ENCODE peak calls at places on chromosomes 6 and 20, in ten cellular contexts. One of them, this sample, is unnamed.
A peak's percentile ranks its signal among the peaks of the same experiment; 100 is the strongest.

GRCh38 chr6:98416027-98416426 is 418.3 kb upstream of the POU3F2 start:
- DNase-seq in IMR-90: no peak
- DNase-seq in neural progenitor cell: no peak
- DNase-seq in uterus: no peak
- DNase-seq in cardiac fibroblast: no peak
- DNase-seq in fibroblast of pulmonary artery: no peak
- DNase-seq in pancreas: no peak
- DNase-seq in fibroblast of mammary gland: no peak
- DNase-seq in fibroblast of villous mesenchyme: no peak
- DNase-seq in GM12865: no peak
- DNase-seq in this sample: no peak

GRCh38 chr20:25338112-25339023 is 52.3 kb downstream of the ABHD12 start:
- DNase-seq in IMR-90: no peak
- DNase-seq in neural progenitor cell: no peak
- DNase-seq in uterus: no peak
- DNase-seq in cardiac fibroblast: no peak
- DNase-seq in fibroblast of pulmonary artery: no peak
- DNase-seq in pancreas: peak; percentile 59
- DNase-seq in fibroblast of mammary gland: no peak
- DNase-seq in fibroblast of villous mesenchyme: peak; percentile 34
- DNase-seq in GM12865: no peak
- DNase-seq in this sample: no peak

GRCh38 chr6:125952764-125953501 is 3.6 kb upstream of the HINT3 start:
- DNase-seq in IMR-90: peak; percentile 53
- DNase-seq in neural progenitor cell: peak; percentile 78
- DNase-seq in uterus: no peak
- DNase-seq in cardiac fibroblast: peak; percentile 37
- DNase-seq in fibroblast of pulmonary artery: peak; percentile 48
- DNase-seq in pancreas: peak; percentile 21
- DNase-seq in fibroblast of mammary gland: peak; percentile 42
- DNase-seq in fibroblast of villous mesenchyme: peak; percentile 40
- DNase-seq in GM12865: peak; percentile 65
- DNase-seq in this sample: peak; percentile 14

GRCh38 chr6:148501178-148501590 is 158.5 kb downstream of the SASH1 start:
- DNase-seq in IMR-90: peak; percentile 80
- DNase-seq in neural progenitor cell: no peak
- DNase-seq in uterus: peak; percentile 70
- DNase-seq in cardiac fibroblast: peak; percentile 97
- DNase-seq in fibroblast of pulmonary artery: peak; percentile 95
- DNase-seq in pancreas: no peak
- DNase-seq in fibroblast of mammary gland: peak; percentile 100
- DNase-seq in fibroblast of villous mesenchyme: peak; percentile 97
- DNase-seq in GM12865: no peak
- DNase-seq in this sample: peak; percentile 92

GRCh38 chr6:99013145-99013544 is 65.4 kb upstream of the FBXL4 start:
- DNase-seq in IMR-90: peak; percentile 97
- DNase-seq in neural progenitor cell: no peak
- DNase-seq in uterus: no peak
- DNase-seq in cardiac fibroblast: peak; percentile 24
- DNase-seq in fibroblast of pulmonary artery: peak; percentile 53
- DNase-seq in pancreas: no peak
- DNase-seq in fibroblast of mammary gland: peak; percentile 93
- DNase-seq in fibroblast of villous mesenchyme: peak; percentile 57
- DNase-seq in GM12865: no peak
- DNase-seq in this sample: peak; percentile 81

GRCh38 chr6:128421788-128422187 is 98.6 kb downstream of the PTPRK start:
- DNase-seq in IMR-90: no peak
- DNase-seq in neural progenitor cell: no peak
- DNase-seq in uterus: no peak
- DNase-seq in cardiac fibroblast: no peak
- DNase-seq in fibroblast of pulmonary artery: no peak
- DNase-seq in pancreas: no peak
- DNase-seq in fibroblast of mammary gland: no peak
- DNase-seq in fibroblast of villous mesenchyme: no peak
- DNase-seq in GM12865: no peak
- DNase-seq in this sample: no peak

GRCh38 chr20:64242797-64243475 is 12.6 kb upstream of the PCMTD2 start:
- DNase-seq in IMR-90: no peak
- DNase-seq in neural progenitor cell: no peak
- DNase-seq in uterus: no peak
- DNase-seq in cardiac fibroblast: no peak
- DNase-seq in fibroblast of pulmonary artery: no peak
- DNase-seq in pancreas: no peak
- DNase-seq in fibroblast of mammary gland: no peak
- DNase-seq in fibroblast of villous mesenchyme: no peak
- DNase-seq in GM12865: no peak
- DNase-seq in this sample: no peak

GRCh38 chr6:8017276-8017701 is 46.9 kb downstream of the BLOC1S5 start:
- DNase-seq in IMR-90: no peak
- DNase-seq in neural progenitor cell: no peak
- DNase-seq in uterus: no peak
- DNase-seq in cardiac fibroblast: no peak
- DNase-seq in fibroblast of pulmonary artery: no peak
- DNase-seq in pancreas: no peak
- DNase-seq in fibroblast of mammary gland: no peak
- DNase-seq in fibroblast of villous mesenchyme: no peak
- DNase-seq in GM12865: peak; percentile 74
- DNase-seq in this sample: no peak

GRCh38 chr20:4018015-4018748 is 2.8 kb upstream of the RNF24 start:
- DNase-seq in IMR-90: no peak
- DNase-seq in neural progenitor cell: no peak
- DNase-seq in uterus: no peak
- DNase-seq in cardiac fibroblast: peak; percentile 21
- DNase-seq in fibroblast of pulmonary artery: peak; percentile 37
- DNase-seq in pancreas: no peak
- DNase-seq in fibroblast of mammary gland: peak; percentile 67
- DNase-seq in fibroblast of villous mesenchyme: no peak
- DNase-seq in GM12865: no peak
- DNase-seq in this sample: no peak

GRCh38 chr6:109370336-109370735 is 11.9 kb downstream of the CD164 start:
- DNase-seq in IMR-90: no peak
- DNase-seq in neural progenitor cell: no peak
- DNase-seq in uterus: no peak
- DNase-seq in cardiac fibroblast: no peak
- DNase-seq in fibroblast of pulmonary artery: no peak
- DNase-seq in pancreas: no peak
- DNase-seq in fibroblast of mammary gland: no peak
- DNase-seq in fibroblast of villous mesenchyme: no peak
- DNase-seq in GM12865: no peak
- DNase-seq in this sample: no peak

GRCh38 chr6:158011980-158012566 is 30.4 kb downstream of the SYNJ2 start:
- DNase-seq in IMR-90: no peak
- DNase-seq in neural progenitor cell: no peak
- DNase-seq in uterus: no peak
- DNase-seq in cardiac fibroblast: no peak
- DNase-seq in fibroblast of pulmonary artery: no peak
- DNase-seq in pancreas: no peak
- DNase-seq in fibroblast of mammary gland: no peak
- DNase-seq in fibroblast of villous mesenchyme: no peak
- DNase-seq in GM12865: peak; percentile 24
- DNase-seq in this sample: no peak

GRCh38 chr6:166579234-166579575 is 7.3 kb downstream of the RAMACL start:
- DNase-seq in IMR-90: no peak
- DNase-seq in neural progenitor cell: no peak
- DNase-seq in uterus: no peak
- DNase-seq in cardiac fibroblast: no peak
- DNase-seq in fibroblast of pulmonary artery: no peak
- DNase-seq in pancreas: no peak
- DNase-seq in fibroblast of mammary gland: no peak
- DNase-seq in fibroblast of villous mesenchyme: no peak
- DNase-seq in GM12865: no peak
- DNase-seq in this sample: no peak

GRCh38 chr6:16684896-16685554 is 76.2 kb downstream of the ATXN1 start:
- DNase-seq in IMR-90: peak; percentile 82
- DNase-seq in neural progenitor cell: no peak
- DNase-seq in uterus: no peak
- DNase-seq in cardiac fibroblast: peak; percentile 48
- DNase-seq in fibroblast of pulmonary artery: peak; percentile 64
- DNase-seq in pancreas: no peak
- DNase-seq in fibroblast of mammary gland: peak; percentile 88
- DNase-seq in fibroblast of villous mesenchyme: no peak
- DNase-seq in GM12865: peak; percentile 65
- DNase-seq in this sample: peak; percentile 90

DNA sequence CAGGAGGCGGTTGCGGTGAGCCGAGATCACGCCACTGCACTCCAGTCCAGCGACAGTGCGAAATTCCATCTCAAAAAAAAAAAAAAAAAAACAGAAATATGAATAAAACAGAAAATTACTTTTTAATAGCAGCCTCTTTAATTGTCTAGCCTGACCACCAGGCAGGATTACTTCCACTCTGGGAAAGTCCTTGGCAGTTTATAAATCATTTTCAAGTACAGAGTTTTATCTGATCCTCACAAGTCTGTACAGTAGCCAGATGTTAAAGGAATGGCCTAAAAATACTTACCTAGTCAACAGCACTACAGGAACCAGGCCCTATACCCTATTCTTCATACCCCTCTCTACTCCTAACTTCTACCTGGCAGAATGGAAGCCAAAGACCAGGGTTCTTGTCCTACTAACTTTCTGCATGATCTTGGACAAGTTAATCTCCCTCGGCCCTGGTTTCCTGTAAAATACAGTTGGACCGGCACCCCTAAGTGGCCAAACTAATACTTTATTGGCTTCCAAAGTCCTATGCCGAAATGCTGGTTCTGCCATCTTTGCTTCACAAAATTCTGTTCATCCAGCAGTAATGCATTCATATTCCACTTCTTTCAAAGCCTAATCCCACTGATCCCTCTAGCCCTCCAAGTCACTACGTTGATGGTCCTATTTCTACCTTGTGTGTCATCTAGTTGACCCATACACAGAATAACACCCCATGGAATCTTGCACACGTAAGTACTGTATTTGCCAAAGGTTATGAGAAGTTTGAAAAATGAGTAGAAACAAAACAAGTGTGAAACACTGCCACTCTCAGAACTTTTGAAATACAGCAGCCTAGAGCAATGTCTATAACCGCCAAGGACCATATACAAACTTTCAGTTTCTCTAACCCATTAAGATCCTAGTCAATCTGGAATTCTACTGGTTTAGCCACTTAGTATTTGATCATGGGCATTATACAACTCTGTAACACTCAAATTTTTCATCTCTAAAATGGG is 1.7 kb downstream of the EIF2S2 start:
- DNase-seq in IMR-90: peak; percentile 10
- DNase-seq in neural progenitor cell: no peak
- DNase-seq in uterus: no peak
- DNase-seq in cardiac fibroblast: peak; percentile 38
- DNase-seq in fibroblast of pulmonary artery: peak; percentile 22
- DNase-seq in pancreas: no peak
- DNase-seq in fibroblast of mammary gland: peak; percentile 40
- DNase-seq in fibroblast of villous mesenchyme: peak; percentile 61
- DNase-seq in GM12865: peak; percentile 54
- DNase-seq in this sample: peak; percentile 31
- TF ChIP-seq CTCF in IMR-90: no peak
- TF ChIP-seq CTCF in neural progenitor cell: no peak
- TF ChIP-seq CTCF in uterus: no peak
- TF ChIP-seq CTCF in cardiac fibroblast: no peak
- TF ChIP-seq CTCF in fibroblast of pulmonary artery: no peak
- TF ChIP-seq CTCF in pancreas: no peak
- TF ChIP-seq CTCF in fibroblast of mammary gland: no peak
- TF ChIP-seq CTCF in fibroblast of villous mesenchyme: no peak
- TF ChIP-seq CTCF in GM12865: no peak
- TF ChIP-seq CTCF in this sample: no peak

DNA sequence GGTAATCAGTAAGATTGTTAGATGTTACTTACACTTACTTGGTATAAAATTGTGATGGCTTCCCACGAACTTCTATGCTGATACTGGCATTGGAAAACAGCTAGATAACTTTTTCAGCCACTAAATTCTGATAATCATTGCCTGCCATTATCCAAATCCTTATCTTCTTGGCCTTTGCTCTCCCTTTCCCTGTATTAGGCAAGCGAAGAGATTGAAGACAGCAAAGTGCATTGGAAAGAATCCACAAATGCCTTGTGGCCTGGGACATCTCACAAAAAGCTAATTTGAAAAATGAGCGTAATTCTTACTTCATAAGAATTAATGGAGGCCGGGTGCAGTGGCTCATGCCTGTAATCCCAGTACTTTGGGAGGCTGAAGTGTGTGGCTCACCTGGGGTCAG is 79.5 kb upstream of the MARCKS start:
- DNase-seq in IMR-90: no peak
- DNase-seq in neural progenitor cell: no peak
- DNase-seq in uterus: no peak
- DNase-seq in cardiac fibroblast: no peak
- DNase-seq in fibroblast of pulmonary artery: no peak
- DNase-seq in pancreas: no peak
- DNase-seq in fibroblast of mammary gland: no peak
- DNase-seq in fibroblast of villous mesenchyme: no peak
- DNase-seq in GM12865: no peak
- DNase-seq in this sample: no peak
- H3K4me3 ChIP-seq in IMR-90: no peak overlapping the region
- H3K4me3 ChIP-seq in neural progenitor cell: peak overlapping the region; percentile 16
- H3K4me3 ChIP-seq in uterus: no peak overlapping the region
- H3K4me3 ChIP-seq in cardiac fibroblast: no peak overlapping the region
- H3K4me3 ChIP-seq in fibroblast of pulmonary artery: no peak overlapping the region
- H3K4me3 ChIP-seq in pancreas: no peak overlapping the region
- H3K4me3 ChIP-seq in fibroblast of mammary gland: no peak overlapping the region
- H3K4me3 ChIP-seq in fibroblast of villous mesenchyme: no peak overlapping the region
- H3K4me3 ChIP-seq in GM12865: no peak overlapping the region
- H3K4me3 ChIP-seq in this sample: no peak overlapping the region

DNA sequence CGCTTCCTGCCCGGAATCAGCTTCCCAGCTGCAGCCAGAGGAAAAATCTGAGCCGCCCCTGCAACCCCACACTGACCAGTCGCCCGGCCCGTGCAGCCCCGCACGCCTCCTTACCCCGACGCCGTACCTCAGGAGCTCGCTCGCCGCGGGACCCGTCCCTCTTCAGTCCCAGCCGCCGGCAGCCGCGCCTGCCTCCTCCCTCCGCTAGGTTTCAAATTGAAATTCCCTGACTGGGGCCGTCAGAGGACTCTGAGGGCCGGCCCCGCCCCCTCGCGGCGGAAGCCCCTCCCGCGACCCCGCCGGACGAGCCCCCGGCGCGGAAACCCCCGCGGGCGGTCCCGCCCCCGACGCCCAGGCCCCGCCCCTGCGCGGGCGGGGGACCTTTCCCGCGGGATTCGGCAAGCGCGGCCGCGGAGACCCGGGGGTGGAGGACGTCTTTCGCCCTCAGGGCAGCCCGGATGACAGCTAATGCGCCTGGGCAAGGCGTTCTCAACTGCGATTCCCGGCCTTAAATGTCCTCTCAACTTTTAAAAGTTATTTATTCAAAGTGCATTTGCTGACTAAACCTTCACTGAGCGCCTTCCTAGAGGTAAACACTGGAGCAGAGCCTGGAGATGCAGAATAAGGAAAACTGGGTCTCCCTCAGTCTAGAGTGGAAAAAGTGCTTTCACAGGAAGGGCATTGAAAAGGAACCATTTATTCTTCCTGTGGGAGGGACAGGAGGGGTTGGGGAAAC is at the start of gene EPB41L2:
- DNase-seq in IMR-90: peak; percentile 86
- DNase-seq in neural progenitor cell: peak; percentile 97
- DNase-seq in uterus: peak; percentile 88
- DNase-seq in cardiac fibroblast: peak; percentile 94
- DNase-seq in fibroblast of pulmonary artery: peak; percentile 91
- DNase-seq in pancreas: peak; percentile 91
- DNase-seq in fibroblast of mammary gland: peak; percentile 82
- DNase-seq in fibroblast of villous mesenchyme: peak; percentile 93
- DNase-seq in GM12865: peak; percentile 91
- DNase-seq in this sample: peak; percentile 86
- TF ChIP-seq CTCF in IMR-90: peak; percentile 20
- TF ChIP-seq CTCF in neural progenitor cell: peak; percentile 31
- TF ChIP-seq CTCF in uterus: peak; percentile 54
- TF ChIP-seq CTCF in cardiac fibroblast: peak; percentile 23
- TF ChIP-seq CTCF in fibroblast of pulmonary artery: no peak
- TF ChIP-seq CTCF in pancreas: peak; percentile 8
- TF ChIP-seq CTCF in fibroblast of mammary gland: no peak
- TF ChIP-seq CTCF in fibroblast of villous mesenchyme: peak; percentile 26
- TF ChIP-seq CTCF in GM12865: peak; percentile 8
- TF ChIP-seq CTCF in this sample: no peak

GRCh38 chr6:100281471-100281878 is 183.2 kb downstream of the SIM1 start:
- DNase-seq in IMR-90: no peak
- DNase-seq in neural progenitor cell: peak; percentile 93
- DNase-seq in uterus: no peak
- DNase-seq in cardiac fibroblast: no peak
- DNase-seq in fibroblast of pulmonary artery: no peak
- DNase-seq in pancreas: no peak
- DNase-seq in fibroblast of mammary gland: no peak
- DNase-seq in fibroblast of villous mesenchyme: no peak
- DNase-seq in GM12865: no peak
- DNase-seq in this sample: no peak
- H3K4me3 ChIP-seq in IMR-90: no peak overlapping the region
- H3K4me3 ChIP-seq in neural progenitor cell: peak overlapping the region; percentile 37
- H3K4me3 ChIP-seq in uterus: no peak overlapping the region
- H3K4me3 ChIP-seq in cardiac fibroblast: peak overlapping the region; percentile 22
- H3K4me3 ChIP-seq in fibroblast of pulmonary artery: peak overlapping the region; percentile 34
- H3K4me3 ChIP-seq in pancreas: peak overlapping the region; percentile 19
- H3K4me3 ChIP-seq in fibroblast of mammary gland: no peak overlapping the region
- H3K4me3 ChIP-seq in fibroblast of villous mesenchyme: peak overlapping the region; percentile 35
- H3K4me3 ChIP-seq in GM12865: no peak overlapping the region
- H3K4me3 ChIP-seq in this sample: peak overlapping the region; percentile 44

This sample was measured in fibroblast of lung.